ENCODE peak calls at places on chromosome 1, in eight cellular contexts. One of them, this sample, is unnamed.

GRCh38 chr1:79796434-79796833 is 789.9 kb upstream of the ADGRL4 start:
- DNase-seq in mammary epithelial cell: no peak
- DNase-seq in left ventricle myocardium inferior: no peak
- DNase-seq in BE2C: no peak
- DNase-seq in ovary: no peak
- DNase-seq in upper lobe of right lung: peak; percentile 21
- DNase-seq in left lung: no peak
- DNase-seq in endothelial cell of umbilical vein: no peak
- DNase-seq in this sample: no peak

GRCh38 chr1:70426154-70427131 is 15.4 kb downstream of the CTH start:
- DNase-seq in BE2C: no peak
- DNase-seq in upper lobe of right lung: no peak
- DNase-seq in left ventricle myocardium inferior: no peak
- DNase-seq in left lung: no peak
- DNase-seq in mammary epithelial cell: peak; percentile 49
- DNase-seq in endothelial cell of umbilical vein: no peak
- DNase-seq in ovary: no peak
- DNase-seq in this sample: no peak

GRCh38 chr1:110165761-110166231 is 15.5 kb downstream of the SLC6A17 start:
- DNase-seq in endothelial cell of umbilical vein: no peak
- DNase-seq in BE2C: no peak
- DNase-seq in left lung: no peak
- DNase-seq in ovary: no peak
- DNase-seq in upper lobe of right lung: no peak
- DNase-seq in mammary epithelial cell: no peak
- DNase-seq in left ventricle myocardium inferior: no peak
- DNase-seq in this sample: no peak

GRCh38 chr1:19344372-19344810 is 32.3 kb downstream of the SLC66A1 start:
- DNase-seq in mammary epithelial cell: no peak
- DNase-seq in BE2C: peak; percentile 63
- DNase-seq in left lung: no peak
- DNase-seq in endothelial cell of umbilical vein: peak; percentile 43
- DNase-seq in left ventricle myocardium inferior: peak; percentile 65
- DNase-seq in ovary: peak; percentile 79
- DNase-seq in upper lobe of right lung: peak; percentile 80
- DNase-seq in this sample: peak; percentile 70

GRCh38 chr1:64572222-64572900 is 102.4 kb downstream of the CACHD1 start:
- DNase-seq in left ventricle myocardium inferior: no peak
- DNase-seq in endothelial cell of umbilical vein: no peak
- DNase-seq in BE2C: peak; percentile 13
- DNase-seq in left lung: no peak
- DNase-seq in upper lobe of right lung: no peak
- DNase-seq in ovary: no peak
- DNase-seq in mammary epithelial cell: peak; percentile 29
- DNase-seq in this sample: no peak

GRCh38 chr1:75794382-75794781 is 2.3 kb upstream of the MSH4 start:
- DNase-seq in ovary: no peak
- DNase-seq in endothelial cell of umbilical vein: no peak
- DNase-seq in left lung: no peak
- DNase-seq in upper lobe of right lung: no peak
- DNase-seq in mammary epithelial cell: no peak
- DNase-seq in left ventricle myocardium inferior: no peak
- DNase-seq in BE2C: no peak
- DNase-seq in this sample: no peak

GRCh38 chr1:2372551-2373490 is 18.5 kb downstream of the MORN1 start:
- DNase-seq in left ventricle myocardium inferior: peak; percentile 9
- DNase-seq in BE2C: no peak
- DNase-seq in ovary: peak; percentile 15
- DNase-seq in mammary epithelial cell: peak; percentile 24
- DNase-seq in endothelial cell of umbilical vein: no peak
- DNase-seq in left lung: no peak
- DNase-seq in upper lobe of right lung: peak; percentile 53
- DNase-seq in this sample: no peak

GRCh38 chr1:27970401-27970800 is 10.6 kb downstream of the XKR8 start:
- DNase-seq in BE2C: no peak
- DNase-seq in endothelial cell of umbilical vein: no peak
- DNase-seq in upper lobe of right lung: no peak
- DNase-seq in left lung: peak; percentile 49
- DNase-seq in left ventricle myocardium inferior: no peak
- DNase-seq in ovary: no peak
- DNase-seq in mammary epithelial cell: no peak
- DNase-seq in this sample: peak; percentile 74

GRCh38 chr1:37089750-37090149 is 55.4 kb upstream of the GRIK3 start:
- DNase-seq in ovary: no peak
- DNase-seq in BE2C: no peak
- DNase-seq in left ventricle myocardium inferior: no peak
- DNase-seq in upper lobe of right lung: no peak
- DNase-seq in left lung: no peak
- DNase-seq in mammary epithelial cell: no peak
- DNase-seq in endothelial cell of umbilical vein: no peak
- DNase-seq in this sample: no peak

GRCh38 chr1:117843791-117844190 is 85.6 kb downstream of the GDAP2 start:
- DNase-seq in BE2C: no peak
- DNase-seq in left ventricle myocardium inferior: no peak
- DNase-seq in endothelial cell of umbilical vein: no peak
- DNase-seq in upper lobe of right lung: no peak
- DNase-seq in left lung: no peak
- DNase-seq in ovary: no peak
- DNase-seq in mammary epithelial cell: no peak
- DNase-seq in this sample: no peak

GRCh38 chr1:150234647-150235435 is 1.1 kb downstream of the ANP32E start:
- DNase-seq in ovary: peak; percentile 82
- DNase-seq in endothelial cell of umbilical vein: no peak
- DNase-seq in left ventricle myocardium inferior: peak; percentile 85
- DNase-seq in left lung: peak; percentile 90
- DNase-seq in BE2C: peak; percentile 67
- DNase-seq in mammary epithelial cell: peak; percentile 85
- DNase-seq in upper lobe of right lung: peak; percentile 92
- DNase-seq in this sample: peak; percentile 90

GRCh38 chr1:1628656-1629429 is 3.1 kb upstream of the MMP23B start:
- DNase-seq in mammary epithelial cell: no peak
- DNase-seq in BE2C: no peak
- DNase-seq in left lung: peak; percentile 32
- DNase-seq in upper lobe of right lung: no peak
- DNase-seq in ovary: peak; percentile 47
- DNase-seq in left ventricle myocardium inferior: no peak
- DNase-seq in endothelial cell of umbilical vein: no peak
- DNase-seq in this sample: peak; percentile 17

GRCh38 chr1:152878042-152878441 is at the start of gene SMCP:
- DNase-seq in ovary: no peak
- DNase-seq in mammary epithelial cell: no peak
- DNase-seq in BE2C: peak; percentile 37
- DNase-seq in endothelial cell of umbilical vein: no peak
- DNase-seq in upper lobe of right lung: no peak
- DNase-seq in left lung: no peak
- DNase-seq in left ventricle myocardium inferior: no peak
- DNase-seq in this sample: no peak

GRCh38 chr1:51916587-51917405 is 38.3 kb upstream of the NRDC start:
- DNase-seq in endothelial cell of umbilical vein: no peak
- DNase-seq in ovary: no peak
- DNase-seq in mammary epithelial cell: peak; percentile 46
- DNase-seq in left lung: no peak
- DNase-seq in upper lobe of right lung: no peak
- DNase-seq in left ventricle myocardium inferior: no peak
- DNase-seq in BE2C: peak; percentile 19
- DNase-seq in this sample: no peak

DNA sequence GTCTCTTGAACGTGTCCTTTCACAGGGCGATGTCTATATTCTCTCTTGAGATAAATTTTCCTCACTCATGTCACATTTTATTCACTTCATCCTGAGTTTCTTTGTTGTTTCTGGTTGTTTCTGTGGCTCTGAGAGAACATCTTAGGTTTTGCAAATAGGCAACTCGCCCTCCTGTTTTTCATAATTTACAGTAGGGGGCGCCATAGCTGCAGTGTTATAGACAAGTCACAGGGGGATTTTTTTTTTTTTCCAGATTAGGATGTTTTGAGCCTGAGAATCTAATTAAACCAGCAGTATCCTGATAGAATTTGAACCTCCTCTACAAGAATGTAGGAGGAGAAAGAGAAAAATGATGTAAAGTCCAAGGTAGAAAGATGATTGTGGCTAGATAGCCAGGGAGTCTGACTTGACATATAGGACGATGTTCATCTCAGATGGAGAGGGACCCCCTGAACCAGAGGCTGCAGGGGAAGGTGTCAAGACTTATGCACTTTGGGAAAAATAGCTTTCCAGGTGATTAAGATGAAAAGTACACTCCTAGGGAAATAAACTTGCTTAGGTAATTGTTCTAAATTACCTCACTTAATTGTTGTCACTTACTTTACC is 76.3 kb downstream of the ZP4 start:
- DNase-seq in mammary epithelial cell: no peak
- DNase-seq in left lung: no peak
- DNase-seq in left ventricle myocardium inferior: no peak
- DNase-seq in BE2C: no peak
- DNase-seq in ovary: no peak
- DNase-seq in endothelial cell of umbilical vein: no peak
- DNase-seq in upper lobe of right lung: no peak
- DNase-seq in this sample: no peak
- TF ChIP-seq CTCF in mammary epithelial cell: peak; percentile 55
- TF ChIP-seq CTCF in left lung: no peak
- TF ChIP-seq CTCF in left ventricle myocardium inferior: peak; percentile 52
- TF ChIP-seq CTCF in BE2C: peak; percentile 85
- TF ChIP-seq CTCF in ovary: no peak
- TF ChIP-seq CTCF in endothelial cell of umbilical vein: no peak
- TF ChIP-seq CTCF in upper lobe of right lung: peak; percentile 31
- TF ChIP-seq CTCF in this sample: no peak

GRCh38 chr1:205811660-205812059 is 1.3 kb downstream of the SLC41A1 start:
- DNase-seq in BE2C: peak; percentile 21
- DNase-seq in mammary epithelial cell: no peak
- DNase-seq in left ventricle myocardium inferior: peak; percentile 70
- DNase-seq in upper lobe of right lung: no peak
- DNase-seq in endothelial cell of umbilical vein: no peak
- DNase-seq in ovary: no peak
- DNase-seq in left lung: peak; percentile 48
- DNase-seq in this sample: peak; percentile 51

GRCh38 chr1:205810448-205811157 is 2.4 kb downstream of the SLC41A1 start:
- DNase-seq in left ventricle myocardium inferior: no peak
- DNase-seq in endothelial cell of umbilical vein: no peak
- DNase-seq in mammary epithelial cell: no peak
- DNase-seq in BE2C: no peak
- DNase-seq in ovary: no peak
- DNase-seq in left lung: no peak
- DNase-seq in upper lobe of right lung: no peak
- DNase-seq in this sample: no peak

GRCh38 chr1:205809942-205810345 is 3.1 kb downstream of the SLC41A1 start:
- DNase-seq in endothelial cell of umbilical vein: no peak
- DNase-seq in left lung: no peak
- DNase-seq in left ventricle myocardium inferior: peak; percentile 41
- DNase-seq in BE2C: no peak
- DNase-seq in mammary epithelial cell: no peak
- DNase-seq in upper lobe of right lung: no peak
- DNase-seq in ovary: no peak
- DNase-seq in this sample: no peak

GRCh38 chr1:205812271-205812877 is 624 bp downstream of the SLC41A1 start:
- DNase-seq in endothelial cell of umbilical vein: peak; percentile 47
- DNase-seq in left ventricle myocardium inferior: no peak
- DNase-seq in left lung: no peak
- DNase-seq in upper lobe of right lung: no peak
- DNase-seq in ovary: peak; percentile 54
- DNase-seq in mammary epithelial cell: peak; percentile 11
- DNase-seq in BE2C: peak; percentile 42
- DNase-seq in this sample: no peak

GRCh38 chr1:205809469-205809868 is 3.5 kb downstream of the SLC41A1 start:
- DNase-seq in left ventricle myocardium inferior: no peak
- DNase-seq in ovary: no peak
- DNase-seq in mammary epithelial cell: no peak
- DNase-seq in upper lobe of right lung: no peak
- DNase-seq in BE2C: no peak
- DNase-seq in left lung: no peak
- DNase-seq in endothelial cell of umbilical vein: no peak
- DNase-seq in this sample: no peak
- H3K4me1 ChIP-seq in left ventricle myocardium inferior: peaks cover 97% of the 10 kb centered on the region
- H3K4me1 ChIP-seq in ovary: peaks cover 32% of the 10 kb centered on the region
- H3K4me1 ChIP-seq in mammary epithelial cell: peaks cover 35% of the 10 kb centered on the region
- H3K4me1 ChIP-seq in upper lobe of right lung: peaks cover 46% of the 10 kb centered on the region
- H3K4me1 ChIP-seq in BE2C: no peaks in the 10 kb centered on the region
- H3K4me1 ChIP-seq in left lung: peaks cover 58% of the 10 kb centered on the region
- H3K4me1 ChIP-seq in endothelial cell of umbilical vein: peaks cover 10% of the 10 kb centered on the region
- H3K4me1 ChIP-seq in this sample: peaks cover 67% of the 10 kb centered on the region

DNA sequence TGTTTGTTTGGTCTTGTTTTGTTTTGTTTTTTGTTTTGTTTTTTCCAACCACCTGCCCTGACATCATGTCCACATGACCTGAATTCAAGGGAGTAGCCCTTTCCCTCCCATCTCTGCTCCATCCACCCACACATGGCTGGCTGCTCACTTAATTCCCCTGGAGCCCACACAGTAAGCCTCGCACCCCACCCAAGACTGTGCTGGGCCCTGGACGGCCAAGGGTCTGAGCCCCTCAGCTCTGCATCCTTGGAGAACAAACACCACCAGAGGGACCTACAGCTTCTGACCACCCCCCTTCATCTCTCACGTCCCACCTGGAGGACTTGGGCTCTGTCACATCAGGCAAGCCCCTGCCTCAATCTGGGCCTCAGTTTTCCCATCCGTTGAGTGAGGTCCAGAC is 39.1 kb downstream of the MATN1 start:
- DNase-seq in left lung: no peak
- DNase-seq in endothelial cell of umbilical vein: no peak
- DNase-seq in upper lobe of right lung: peak; percentile 29
- DNase-seq in left ventricle myocardium inferior: no peak
- DNase-seq in mammary epithelial cell: no peak
- DNase-seq in ovary: no peak
- DNase-seq in BE2C: no peak
- DNase-seq in this sample: peak; percentile 34
- H3K27me3 ChIP-seq in left lung: peaks cover 28% of the 10 kb centered on the region
- H3K27me3 ChIP-seq in endothelial cell of umbilical vein: peaks cover 27% of the 10 kb centered on the region
- H3K27me3 ChIP-seq in upper lobe of right lung: peaks cover 53% of the 10 kb centered on the region
- H3K27me3 ChIP-seq in left ventricle myocardium inferior: peaks cover 96% of the 10 kb centered on the region
- H3K27me3 ChIP-seq in mammary epithelial cell: no peaks in the 10 kb centered on the region
- H3K27me3 ChIP-seq in ovary: no peaks in the 10 kb centered on the region
- H3K27me3 ChIP-seq in BE2C: no peaks in the 10 kb centered on the region
- H3K27me3 ChIP-seq in this sample: peaks cover 12% of the 10 kb centered on the region

GRCh38 chr1:34899471-34899870 is 30.0 kb downstream of the DLGAP3 start:
- DNase-seq in mammary epithelial cell: no peak
- DNase-seq in endothelial cell of umbilical vein: no peak
- DNase-seq in upper lobe of right lung: no peak
- DNase-seq in BE2C: no peak
- DNase-seq in ovary: no peak
- DNase-seq in left lung: no peak
- DNase-seq in left ventricle myocardium inferior: no peak
- DNase-seq in this sample: no peak

GRCh38 chr1:34898220-34898820 is 31.1 kb downstream of the DLGAP3 start:
- DNase-seq in BE2C: no peak
- DNase-seq in left lung: no peak
- DNase-seq in ovary: no peak
- DNase-seq in mammary epithelial cell: no peak
- DNase-seq in endothelial cell of umbilical vein: peak; percentile 46
- DNase-seq in left ventricle myocardium inferior: no peak
- DNase-seq in upper lobe of right lung: no peak
- DNase-seq in this sample: no peak

GRCh38 chr1:34900775-34901502 is 28.5 kb downstream of the DLGAP3 start:
- DNase-seq in ovary: no peak
- DNase-seq in endothelial cell of umbilical vein: no peak
- DNase-seq in left lung: no peak
- DNase-seq in BE2C: no peak
- DNase-seq in mammary epithelial cell: no peak
- DNase-seq in upper lobe of right lung: no peak
- DNase-seq in left ventricle myocardium inferior: no peak
- DNase-seq in this sample: no peak

GRCh38 chr1:34899906-34900305 is 29.5 kb downstream of the DLGAP3 start:
- DNase-seq in BE2C: no peak
- DNase-seq in left ventricle myocardium inferior: no peak
- DNase-seq in mammary epithelial cell: no peak
- DNase-seq in ovary: no peak
- DNase-seq in upper lobe of right lung: no peak
- DNase-seq in left lung: no peak
- DNase-seq in endothelial cell of umbilical vein: no peak
- DNase-seq in this sample: no peak

GRCh38 chr1:34896612-34897011 is 32.8 kb downstream of the DLGAP3 start:
- DNase-seq in upper lobe of right lung: no peak
- DNase-seq in ovary: no peak
- DNase-seq in endothelial cell of umbilical vein: no peak
- DNase-seq in mammary epithelial cell: no peak
- DNase-seq in BE2C: no peak
- DNase-seq in left ventricle myocardium inferior: no peak
- DNase-seq in left lung: no peak
- DNase-seq in this sample: no peak
- TF ChIP-seq CTCF in upper lobe of right lung: no peak
- TF ChIP-seq CTCF in ovary: no peak
- TF ChIP-seq CTCF in endothelial cell of umbilical vein: no peak
- TF ChIP-seq CTCF in mammary epithelial cell: no peak
- TF ChIP-seq CTCF in BE2C: no peak
- TF ChIP-seq CTCF in left ventricle myocardium inferior: no peak
- TF ChIP-seq CTCF in left lung: no peak
- TF ChIP-seq CTCF in this sample: no peak